ENCODE peak calls at places on chromosomes 12 and 14, in ten cellular contexts. E is H1, S is DMS153, U is AG09319, L is amygdala, I is type B pancreatic cell, A is RPMI7951, F is ureter, V is WTC11, T is OCI-M1. X is an unnamed sample.

GRCh38 chr14:94625353-94625635 is 13.1 kb downstream of the SERPINA3 start:
- DNase-seq in E (no peak), S (no peak), U (no peak), L (no peak), I (no peak), A (no peak), F (no peak), V (no peak), T (no peak), X (no peak)

GRCh38 chr14:46250113-46250703 is 401.4 kb downstream of the RPL10L start:
- DNase-seq in E (no peak), S (no peak), U (no peak), L (no peak), I (no peak), A (no peak), F (no peak), V (no peak), T (peak), X (no peak)

GRCh38 chr14:103533999-103534575 is 5.1 kb downstream of the TRMT61A start:
- DNase-seq in E (no peak), S (no peak), U (no peak), L (no peak), I (no peak), A (no peak), F (no peak), V (no peak), T (no peak), X (no peak)

GRCh38 chr12:130633771-130634170 is 82.3 kb downstream of the RIMBP2 start:
- DNase-seq in E (peak), S (peak), U (no peak), L (no peak), I (no peak), A (no peak), F (peak), V (peak), T (no peak), X (no peak)

GRCh38 chr12:93653712-93654111 is 23.5 kb upstream of the CRADD start:
- DNase-seq in E (no peak), S (no peak), U (no peak), L (no peak), I (no peak), A (no peak), F (no peak), V (no peak), T (no peak), X (no peak)

GRCh38 chr14:28831126-28831525 is 64.5 kb downstream of the FOXG1 start:
- DNase-seq in E (no peak), S (no peak), U (no peak), L (no peak), I (no peak), A (no peak), F (no peak), V (no peak), T (peak), X (peak)

GRCh38 chr12:103498990-103499389 is 3.2 kb upstream of the C12orf42 start:
- DNase-seq in E (no peak), S (no peak), U (no peak), L (no peak), I (no peak), A (no peak), F (no peak), V (no peak), T (no peak), X (no peak)

GRCh38 chr14:60089201-60089600 is 2.5 kb upstream of the PCNX4 start:
- DNase-seq in E (no peak), S (no peak), U (no peak), L (no peak), I (no peak), A (no peak), F (no peak), V (no peak), T (no peak), X (no peak)

GRCh38 chr12:13079440-13079906 is 24.0 kb downstream of the GSG1 start:
- DNase-seq in E (peak), S (peak), U (no peak), L (no peak), I (no peak), A (no peak), F (no peak), V (no peak), T (no peak), X (no peak)

GRCh38 chr12:28497889-28498411 is 307.7 kb downstream of the CCDC91 start:
- DNase-seq in E (no peak), S (no peak), U (no peak), L (no peak), I (no peak), A (peak), F (no peak), V (no peak), T (no peak), X (peak)

GRCh38 chr12:122363782-122364181 is 58.7 kb downstream of the CLIP1 start:
- DNase-seq in E (no peak), S (no peak), U (no peak), L (no peak), I (no peak), A (no peak), F (no peak), V (no peak), T (no peak), X (no peak)

GRCh38 chr14:105881021-105881930 is 354.9 kb downstream of the TMEM121 start:
- DNase-seq in E (no peak), S (no peak), U (no peak), L (no peak), I (peak), A (no peak), F (peak), V (peak), T (no peak), X (peak)